ENCODE peak calls at places on chromosomes 12 and 14, in four cellular contexts. I, F, H and J are unnamed samples.

GRCh38 chr12:6919588-6919987 is 5.2 kb downstream of the ENO2 start:
- DNase-seq in H (no peak), I (no peak), F (peak; percentile 85), J (no peak)

GRCh38 chr12:127509066-127509778 is 757.7 kb upstream of the TMEM132C start:
- DNase-seq in I (no peak), F (peak; percentile 37), H (no peak), J (no peak)

GRCh38 chr14:51445001-51445390 is 204.9 kb downstream of the TMX1 start:
- DNase-seq in I (no peak), H (no peak), F (no peak), J (no peak)

GRCh38 chr14:50232276-50232642 is 881 bp upstream of the SOS2 start:
- DNase-seq in I (no peak), F (no peak), H (no peak), J (no peak)

GRCh38 chr12:79451988-79452387 is 238.8 kb downstream of the PAWR start:
- DNase-seq in I (peak; percentile 25), H (peak; percentile 96), F (peak; percentile 84), J (peak; percentile 34)

GRCh38 chr14:80054020-80054419 is 157.3 kb downstream of the DIO2 start:
- DNase-seq in F (no peak), I (no peak), H (no peak), J (no peak)

GRCh38 chr14:34018564-34019244 is 67.8 kb upstream of the EGLN3 start:
- DNase-seq in I (no peak), F (no peak), H (no peak), J (no peak)

GRCh38 chr12:109329710-109330109 is 18.0 kb upstream of the MYO1H start:
- DNase-seq in H (no peak), I (no peak), F (no peak), J (no peak)

GRCh38 chr12:69404851-69405365 is 45.4 kb downstream of the YEATS4 start:
- DNase-seq in H (no peak), I (no peak), F (no peak), J (no peak)

GRCh38 chr12:104304261-104305004 is 894 bp downstream of the EID3 start:
- DNase-seq in F (no peak), H (no peak), I (no peak), J (no peak)

GRCh38 chr12:66048218-66048842 is 82.2 kb downstream of the LLPH start:
- DNase-seq in H (no peak), F (no peak), I (no peak), J (no peak)

GRCh38 chr14:37888234-37888633 is 292.8 kb downstream of the TTC6 start:
- DNase-seq in I (no peak), H (no peak), F (no peak), J (no peak)

GRCh38 chr14:28361486-28361885 is 405.1 kb upstream of the FOXG1 start:
- DNase-seq in I (no peak), H (no peak), F (no peak), J (no peak)

GRCh38 chr14:70555890-70556289 is 21.1 kb upstream of the ADAM20 start:
- DNase-seq in F (peak; percentile 63), H (peak; percentile 5), I (no peak), J (no peak)
- H3K4me3 ChIP-seq in F (no peak overlapping the region), H (no peak overlapping the region), I (peak overlapping the region; percentile 6), J (peak overlapping the region; percentile 19)

GRCh38 chr12:92539966-92540791 is 162.6 kb upstream of the PLEKHG7 start:
- DNase-seq in F (no peak), I (no peak), H (no peak), J (no peak)
- TF ChIP-seq CTCF in F (no peak), I (no peak), H (no peak), J (peak; percentile 7)

DNA sequence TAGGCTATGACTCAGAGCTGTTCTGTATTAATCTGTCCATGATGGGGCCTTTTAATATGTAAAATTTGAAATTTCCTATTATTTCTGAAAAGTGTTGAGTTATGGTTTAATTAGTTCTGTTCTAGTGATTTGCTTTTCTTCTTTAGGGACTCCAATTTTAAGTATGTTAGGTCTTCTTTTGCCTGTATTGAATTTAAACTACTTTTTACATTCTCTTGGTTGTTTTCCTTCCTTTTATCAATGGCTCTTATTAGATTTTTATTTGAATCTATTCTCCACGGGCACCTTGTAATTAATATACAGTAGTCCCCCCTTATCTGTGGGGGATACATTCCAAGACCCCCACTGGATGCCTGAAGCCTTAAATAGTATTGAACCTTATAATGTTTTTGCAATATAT is 46.4 kb downstream of the DDHD1 start:
- DNase-seq in H (no peak), F (no peak), I (no peak), J (no peak)
- H3K4me3 ChIP-seq in H (no peak overlapping the region), F (no peak overlapping the region), I (no peak overlapping the region), J (no peak overlapping the region)

GRCh38 chr14:106129274-106129673 is 602.9 kb downstream of the TMEM121 start:
- DNase-seq in H (no peak), F (no peak), I (no peak), J (no peak)
- TF ChIP-seq CTCF in H (no peak), F (no peak), I (no peak), J (no peak)

GRCh38 chr14:100902792-100903191 is 730 bp downstream of the RTL1 start:
- DNase-seq in H (no peak), F (no peak), I (no peak), J (no peak)

GRCh38 chr14:100901391-100902183 is 1.9 kb downstream of the RTL1 start:
- DNase-seq in I (no peak), H (no peak), F (no peak), J (no peak)

GRCh38 chr14:100900837-100901390 is 2.6 kb downstream of the RTL1 start:
- DNase-seq in I (no peak), H (peak; percentile 88), F (no peak), J (no peak)

GRCh38 chr14:100903672-100904185 is at the start of gene RTL1:
- DNase-seq in I (no peak), F (no peak), H (no peak), J (no peak)

GRCh38 chr14:100902295-100902694 is 1.2 kb downstream of the RTL1 start:
- DNase-seq in I (no peak), F (no peak), H (no peak), J (no peak)
- H3K4me3 ChIP-seq in I (no peak overlapping the region), F (no peak overlapping the region), H (no peak overlapping the region), J (no peak overlapping the region)